ENCODE peak calls at places on chromosome 15, in six cellular contexts. V is AG04450, A is GM10248, S is epithelial cell of esophagus, Q is transverse colon, I is glutamatergic neuron. Z is an unnamed sample.

GRCh38 chr15:48717458-48717857 is 71.9 kb upstream of the FBN1 start:
- DNase-seq in V (no peak), A (no peak), S (peak; percentile 10), Q (no peak), I (no peak), Z (no peak)

GRCh38 chr15:63881431-63881830 is 47.7 kb upstream of the HERC1 start:
- DNase-seq in V (no peak), A (no peak), S (no peak), Q (no peak), I (no peak), Z (no peak)

GRCh38 chr15:63874616-63875015 is 40.9 kb upstream of the HERC1 start:
- DNase-seq in V (no peak), A (no peak), S (peak; percentile 49), Q (no peak), I (no peak), Z (no peak)

GRCh38 chr15:51536965-51537574 is 85.5 kb downstream of the DMXL2 start:
- DNase-seq in V (no peak), A (peak; percentile 10), S (peak; percentile 28), Q (no peak), I (no peak), Z (no peak)

GRCh38 chr15:74653426-74654082 is 37.9 kb downstream of the CLK3 start:
- DNase-seq in V (no peak), A (no peak), S (peak; percentile 40), Q (peak; percentile 69), I (no peak), Z (no peak)

GRCh38 chr15:36914962-36915808 is 185.2 kb downstream of the MEIS2 start:
- DNase-seq in V (no peak), A (no peak), S (no peak), Q (no peak), I (no peak), Z (no peak)

GRCh38 chr15:56736881-56737707 is 3.8 kb upstream of the ZNF280D start:
- DNase-seq in V (no peak), A (no peak), S (no peak), Q (no peak), I (no peak), Z (no peak)

GRCh38 chr15:58427987-58428386 is 3.8 kb upstream of the LIPC start:
- DNase-seq in V (no peak), A (no peak), S (no peak), Q (no peak), I (no peak), Z (no peak)

GRCh38 chr15:52318729-52319500 is 23.3 kb upstream of the MYO5C start:
- DNase-seq in V (no peak), A (no peak), S (peak; percentile 73), Q (no peak), I (no peak), Z (no peak)

GRCh38 chr15:36511594-36511993 is 67.8 kb upstream of the CDIN1 start:
- DNase-seq in V (no peak), A (no peak), S (no peak), Q (no peak), I (no peak), Z (no peak)

GRCh38 chr15:91142097-91142744 is 42.2 kb downstream of the SV2B start:
- DNase-seq in V (no peak), A (peak; percentile 26), S (peak; percentile 16), Q (no peak), I (no peak), Z (no peak)
- TF ChIP-seq CTCF in V (peak; percentile 33), A (peak; percentile 63), S (peak; percentile 42), Q (peak; percentile 21), I (peak; percentile 49), Z (peak; percentile 39)

DNA sequence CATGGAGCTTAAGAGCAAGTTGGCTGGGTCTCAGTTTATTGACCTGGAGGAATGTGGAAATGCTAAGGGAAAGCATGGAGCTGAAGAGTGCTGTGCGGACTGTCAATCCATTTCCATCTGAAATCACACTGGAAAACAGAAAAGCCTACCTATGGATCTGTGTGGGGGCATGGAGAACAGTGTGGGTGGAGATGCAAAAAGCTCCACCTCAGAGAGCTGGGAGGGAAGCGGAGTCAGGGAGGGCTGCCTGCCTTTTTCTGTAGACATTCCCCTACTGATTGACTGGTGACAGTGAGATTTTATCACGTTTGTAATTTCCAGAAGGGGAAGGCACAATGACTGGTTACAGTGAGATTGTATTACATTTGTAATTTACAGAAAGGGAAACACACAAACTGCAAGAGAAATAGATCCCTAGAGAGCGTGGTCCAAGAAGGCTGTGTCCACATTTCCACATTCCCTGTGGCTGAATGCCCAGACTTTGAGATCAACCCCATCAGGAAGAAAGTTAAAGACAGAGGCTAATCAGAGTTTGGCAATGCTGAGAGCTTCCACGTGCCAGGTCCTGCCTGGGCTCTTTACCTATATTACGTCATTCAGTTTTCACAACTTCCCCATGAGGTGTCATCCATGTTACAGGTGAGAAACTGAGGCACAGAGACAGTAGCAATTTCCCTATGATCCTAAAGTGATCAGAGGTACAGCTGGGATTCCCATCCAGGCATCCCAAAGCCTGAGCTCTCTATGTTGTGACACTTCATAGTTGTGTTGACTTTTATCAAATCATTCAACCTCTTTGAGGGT is 67.7 kb upstream of the NSMCE3 start:
- DNase-seq in V (no peak), A (no peak), S (no peak), Q (no peak), I (no peak), Z (no peak)
- TF ChIP-seq CTCF in V (no peak), A (no peak), S (no peak), Q (no peak), I (no peak), Z (no peak)

DNA sequence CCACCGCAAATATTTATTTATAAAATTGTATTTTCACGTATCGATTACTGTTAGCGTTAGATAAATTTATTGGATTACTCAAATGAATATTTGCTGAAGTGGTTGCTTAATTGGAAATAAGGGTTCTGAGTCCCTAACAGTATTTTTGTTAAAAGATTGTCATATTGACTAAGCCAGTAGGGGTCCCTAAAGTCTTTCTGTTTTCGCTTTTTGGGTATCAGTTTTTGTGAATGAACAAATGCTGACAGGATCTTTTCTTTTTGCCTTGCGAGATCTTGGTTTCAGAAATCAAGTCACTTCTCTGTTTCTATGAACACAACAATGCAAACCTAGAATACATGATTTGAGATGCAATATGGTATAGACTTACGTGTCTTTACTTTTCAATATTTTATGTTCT is 7.1 kb downstream of the RAD51 start:
- DNase-seq in V (no peak), A (no peak), S (no peak), Q (no peak), I (no peak), Z (no peak)
- TF ChIP-seq CTCF in V (peak; percentile 39), A (peak; percentile 10), S (no peak), Q (no peak), I (peak; percentile 44), Z (no peak)

GRCh38 chr15:72835289-72835890 is 51.8 kb upstream of the ADPGK start:
- DNase-seq in V (no peak), A (no peak), S (peak; percentile 22), Q (peak; percentile 43), I (peak; percentile 42), Z (no peak)
- TF ChIP-seq CTCF in V (peak; percentile 6), A (no peak), S (peak; percentile 45), Q (peak; percentile 32), I (peak; percentile 34), Z (peak; percentile 57)